ENCODE peak calls at places on chromosomes 6 and 20, in five cellular contexts. S is occipital lobe, L is DMS153, E is SK-MEL-5, P is hepatic stellate cell. Y is an unnamed sample.

GRCh38 chr6:130675072-130675471 is 152.1 kb upstream of the SMLR1 start:
- DNase-seq in S (no peak), L (no peak), E (no peak), P (no peak), Y (no peak)

GRCh38 chr6:2940851-2941250 is 30.5 kb downstream of the SERPINB6 start:
- DNase-seq in S (no peak), L (no peak), E (no peak), P (no peak), Y (no peak)

GRCh38 chr6:33985947-33986346 is 159.9 kb downstream of the GRM4 start:
- DNase-seq in S (no peak), L (no peak), E (no peak), P (no peak), Y (no peak)

GRCh38 chr6:166825553-166826145 is 130.7 kb downstream of the RNASET2 start:
- DNase-seq in S (no peak), L (no peak), E (no peak), P (no peak), Y (no peak)

GRCh38 chr6:130395164-130395563 is 29.3 kb downstream of the TMEM200A start:
- DNase-seq in S (no peak), L (no peak), E (no peak), P (no peak), Y (no peak)

GRCh38 chr20:25407311-25408169 is at the start of gene GINS1:
- DNase-seq in S (peak; percentile 78), L (peak; percentile 73), E (peak; percentile 91), P (peak; percentile 93), Y (peak; percentile 63)

GRCh38 chr6:82022614-82023102 is 224.9 kb downstream of the IBTK start:
- DNase-seq in S (no peak), L (no peak), E (peak; percentile 9), P (no peak), Y (no peak)

GRCh38 chr20:56422824-56423189 is 10.7 kb downstream of the CASS4 start:
- DNase-seq in S (no peak), L (no peak), E (no peak), P (peak; percentile 46), Y (no peak)

GRCh38 chr6:90502866-90503407 is 83.9 kb downstream of the MAP3K7 start:
- DNase-seq in S (no peak), L (no peak), E (no peak), P (no peak), Y (no peak)

GRCh38 chr6:3882865-3883264 is 33.7 kb downstream of the FAM50B start:
- DNase-seq in S (no peak), L (no peak), E (no peak), P (peak; percentile 57), Y (no peak)

GRCh38 chr6:36682328-36683144 is 4.0 kb downstream of the CDKN1A start:
- DNase-seq in S (no peak), L (peak; percentile 87), E (no peak), P (no peak), Y (peak; percentile 58)

GRCh38 chr6:161832622-161833021 is 558.8 kb upstream of the AGPAT4 start:
- DNase-seq in S (no peak), L (no peak), E (no peak), P (no peak), Y (no peak)

GRCh38 chr20:32285621-32286334 is 8.3 kb downstream of the KIF3B start:
- DNase-seq in S (peak; percentile 8), L (no peak), E (no peak), P (peak; percentile 10), Y (no peak)

GRCh38 chr20:54105653-54106052 is 35.3 kb upstream of the BCAS1 start:
- DNase-seq in S (no peak), L (no peak), E (no peak), P (no peak), Y (no peak)

GRCh38 chr20:47231382-47232042 is 125.0 kb downstream of the ZMYND8 start:
- DNase-seq in S (no peak), L (no peak), E (no peak), P (peak; percentile 49), Y (no peak)

GRCh38 chr6:108941867-108942266 is 93.6 kb downstream of the ARMC2 start:
- DNase-seq in S (no peak), L (no peak), E (no peak), P (no peak), Y (no peak)

GRCh38 chr6:157198425-157199279 is 124.7 kb downstream of the TMEM242 start:
- DNase-seq in S (no peak), L (peak; percentile 88), E (peak; percentile 48), P (no peak), Y (no peak)

GRCh38 chr6:123804771-123805540 is 1.3 kb downstream of the NKAIN2 start:
- DNase-seq in S (no peak), L (no peak), E (no peak), P (no peak), Y (no peak)

GRCh38 chr20:8116067-8116811 is 15.8 kb upstream of the PLCB1 start:
- DNase-seq in S (no peak), L (no peak), E (no peak), P (no peak), Y (no peak)

GRCh38 chr6:129490551-129491245 is 219.3 kb downstream of the ARHGAP18 start:
- DNase-seq in S (no peak), L (no peak), E (peak; percentile 84), P (peak; percentile 54), Y (peak; percentile 48)

GRCh38 chr6:141309295-141309694 is 823.4 kb upstream of the GJE1 start:
- DNase-seq in S (no peak), L (peak; percentile 64), E (peak; percentile 63), P (no peak), Y (no peak)

GRCh38 chr6:170243386-170243785 is 47.5 kb downstream of the DLL1 start:
- DNase-seq in S (no peak), L (peak; percentile 17), E (no peak), P (no peak), Y (no peak)

GRCh38 chr20:1274485-1275313 is 8.6 kb downstream of the SNPH start:
- DNase-seq in S (no peak), L (peak; percentile 86), E (no peak), P (no peak), Y (no peak)

GRCh38 chr6:165308926-165309731 is at the start of gene C6orf118:
- DNase-seq in S (peak; percentile 54), L (peak; percentile 47), E (peak; percentile 47), P (peak; percentile 85), Y (no peak)

GRCh38 chr6:100229512-100229911 is 235.2 kb downstream of the SIM1 start:
- DNase-seq in S (no peak), L (peak; percentile 45), E (no peak), P (no peak), Y (no peak)

GRCh38 chr6:47464052-47464451 is 13.5 kb upstream of the CD2AP start:
- DNase-seq in S (no peak), L (no peak), E (no peak), P (no peak), Y (no peak)

GRCh38 chr20:49343246-49343645 is 65.4 kb upstream of the ZNFX1 start:
- DNase-seq in S (no peak), L (no peak), E (no peak), P (no peak), Y (no peak)

GRCh38 chr6:157813191-157813590 is 9.9 kb upstream of the SNX9 start:
- DNase-seq in S (no peak), L (no peak), E (peak; percentile 90), P (no peak), Y (no peak)

GRCh38 chr6:115729036-115729435 is 331.7 kb downstream of the FRK start:
- DNase-seq in S (no peak), L (no peak), E (no peak), P (no peak), Y (no peak)

GRCh38 chr6:126873351-126873750 is 245.1 kb upstream of the RSPO3 start:
- DNase-seq in S (no peak), L (no peak), E (no peak), P (no peak), Y (no peak)

GRCh38 chr6:63014290-63014689 is 197.0 kb upstream of the FKBP1C start:
- DNase-seq in S (no peak), L (no peak), E (no peak), P (no peak), Y (no peak)

GRCh38 chr6:116971959-116972358 is 94.9 kb downstream of the RFX6 start:
- DNase-seq in S (no peak), L (no peak), E (peak; percentile 66), P (no peak), Y (no peak)

GRCh38 chr6:17015144-17015543 is 86.7 kb upstream of the STMND1 start:
- DNase-seq in S (no peak), L (no peak), E (no peak), P (no peak), Y (no peak)

GRCh38 chr20:47464380-47465101 is 37.1 kb upstream of the NCOA3 start:
- DNase-seq in S (no peak), L (peak; percentile 76), E (peak; percentile 61), P (peak; percentile 85), Y (no peak)

GRCh38 chr6:149362289-149362688 is 37.8 kb upstream of the SUMO4 start:
- DNase-seq in S (no peak), L (no peak), E (no peak), P (no peak), Y (no peak)

GRCh38 chr6:132687306-132687705 is 26.5 kb downstream of the VNN1 start:
- DNase-seq in S (no peak), L (no peak), E (no peak), P (no peak), Y (no peak)

GRCh38 chr6:17227403-17227802 is 53.8 kb upstream of the RBM24 start:
- DNase-seq in S (no peak), L (no peak), E (no peak), P (no peak), Y (no peak)

GRCh38 chr20:50399917-50400704 is 110.1 kb upstream of the PTPN1 start:
- DNase-seq in S (no peak), L (peak; percentile 51), E (peak; percentile 51), P (no peak), Y (no peak)

GRCh38 chr6:165884813-165885765 is 222.0 kb upstream of the PDE10A start:
- DNase-seq in S (peak; percentile 71), L (peak; percentile 15), E (peak; percentile 76), P (peak; percentile 73), Y (peak; percentile 23)

GRCh38 chr6:45420909-45421699 is 43.4 kb upstream of the SUPT3H start:
- DNase-seq in S (no peak), L (no peak), E (peak; percentile 20), P (peak; percentile 51), Y (no peak)

Y was measured in activated T-helper 9 cell treated with anti-CD3 and anti-CD28 coated beads, Interleukin-2, amount 50 U/mL, for 16 hours.